ENCODE peak calls at places on chromosomes 6 and 20, in seven cellular contexts. K is body of pancreas, F is H1, T is uterus, D is tibial artery, Y is A673, P is SK-N-SH. S is an unnamed sample.
A peak's percentile ranks its signal among the peaks of the same experiment; 100 is the strongest.

GRCh38 chr6:161095916-161096315 is 104.3 kb downstream of the MAP3K4 start:
- DNase-seq in K (no peak), F (no peak), T (no peak), D (no peak), Y (no peak), P (no peak), S (no peak)

GRCh38 chr20:50690562-50690978 is 772 bp downstream of the RIPOR3 start:
- DNase-seq in K (no peak), F (peak; percentile 50), T (no peak), D (no peak), Y (peak; percentile 65), P (no peak), S (no peak)

GRCh38 chr20:62327726-62328495 is 25.1 kb downstream of the ADRM1 start:
- DNase-seq in K (no peak), F (no peak), T (no peak), D (no peak), Y (no peak), P (no peak), S (no peak)

GRCh38 chr20:1391640-1392442 is 1.0 kb downstream of the FKBP1A start:
- DNase-seq in K (no peak), F (no peak), T (no peak), D (no peak), Y (peak; percentile 51), P (peak; percentile 38), S (no peak)

GRCh38 chr6:70172252-70172651 is 130.6 kb downstream of the COL9A1 start:
- DNase-seq in K (no peak), F (no peak), T (no peak), D (no peak), Y (no peak), P (no peak), S (no peak)

GRCh38 chr6:133428299-133428698 is 187.1 kb downstream of the EYA4 start:
- DNase-seq in K (no peak), F (no peak), T (no peak), D (no peak), Y (no peak), P (no peak), S (no peak)

GRCh38 chr6:117352466-117353081 is 73.2 kb downstream of the ROS1 start:
- DNase-seq in K (no peak), F (no peak), T (no peak), D (no peak), Y (peak; percentile 1), P (no peak), S (no peak)

GRCh38 chr6:31822038-31822821 is 5.3 kb upstream of the HSPA1B start:
- DNase-seq in K (peak; percentile 94), F (peak; percentile 74), T (peak; percentile 94), D (peak; percentile 90), Y (peak; percentile 72), P (peak; percentile 69), S (peak; percentile 89)

GRCh38 chr20:58950603-58951002 is 30.5 kb upstream of the NELFCD start:
- DNase-seq in K (no peak), F (no peak), T (no peak), D (no peak), Y (no peak), P (no peak), S (no peak)

GRCh38 chr20:61736751-61737310 is 328.9 kb downstream of the TAF4 start:
- DNase-seq in K (no peak), F (no peak), T (no peak), D (no peak), Y (no peak), P (no peak), S (no peak)

GRCh38 chr6:81906709-81907204 is 154.3 kb upstream of the TENT5A start:
- DNase-seq in K (no peak), F (no peak), T (no peak), D (no peak), Y (no peak), P (no peak), S (no peak)

GRCh38 chr6:28269492-28269891 is 2.5 kb downstream of the ZSCAN26 start:
- DNase-seq in K (no peak), F (no peak), T (no peak), D (no peak), Y (peak; percentile 57), P (no peak), S (no peak)

GRCh38 chr6:113433506-113433991 is 423.6 kb upstream of the MARCKS start:
- DNase-seq in K (peak; percentile 55), F (no peak), T (peak; percentile 55), D (peak; percentile 79), Y (peak; percentile 37), P (no peak), S (peak; percentile 28)

GRCh38 chr20:63432577-63433061 is 39.8 kb downstream of the KCNQ2 start:
- DNase-seq in K (no peak), F (peak; percentile 76), T (no peak), D (no peak), Y (no peak), P (peak; percentile 77), S (no peak)

GRCh38 chr20:46350201-46350985 is 42.1 kb upstream of the CDH22 start:
- DNase-seq in K (no peak), F (no peak), T (no peak), D (no peak), Y (peak; percentile 80), P (no peak), S (peak; percentile 51)

GRCh38 chr20:50572922-50573777 is 63.0 kb downstream of the PTPN1 start:
- DNase-seq in K (no peak), F (no peak), T (no peak), D (peak; percentile 84), Y (peak; percentile 56), P (peak; percentile 69), S (no peak)

GRCh38 chr6:153616506-153616905 is 422.5 kb upstream of the OPRM1 start:
- DNase-seq in K (no peak), F (no peak), T (no peak), D (no peak), Y (no peak), P (no peak), S (no peak)

GRCh38 chr6:20978176-20978614 is 443.9 kb downstream of the CDKAL1 start:
- DNase-seq in K (no peak), F (no peak), T (no peak), D (no peak), Y (peak; percentile 10), P (no peak), S (no peak)

GRCh38 chr20:31739550-31739863 is 417 bp downstream of the TPX2 start:
- DNase-seq in K (no peak), F (no peak), T (no peak), D (no peak), Y (no peak), P (no peak), S (no peak)

GRCh38 chr6:134003542-134003951 is 48.9 kb downstream of the SLC2A12 start:
- DNase-seq in K (no peak), F (no peak), T (no peak), D (no peak), Y (no peak), P (no peak), S (no peak)

GRCh38 chr20:48295966-48296421 is 510.7 kb upstream of the SULF2 start:
- DNase-seq in K (no peak), F (no peak), T (no peak), D (no peak), Y (no peak), P (no peak), S (no peak)

GRCh38 chr20:48292806-48293205 is 507.5 kb upstream of the SULF2 start:
- DNase-seq in K (no peak), F (no peak), T (no peak), D (no peak), Y (no peak), P (no peak), S (no peak)

GRCh38 chr20:48294196-48294595 is 508.9 kb upstream of the SULF2 start:
- DNase-seq in K (no peak), F (no peak), T (no peak), D (no peak), Y (no peak), P (no peak), S (no peak)

GRCh38 chr20:48294942-48295341 is 509.7 kb upstream of the SULF2 start:
- DNase-seq in K (no peak), F (no peak), T (no peak), D (no peak), Y (no peak), P (no peak), S (no peak)

GRCh38 chr20:48295445-48295903 is 510.2 kb upstream of the SULF2 start:
- DNase-seq in K (peak; percentile 27), F (no peak), T (peak; percentile 64), D (no peak), Y (peak; percentile 56), P (no peak), S (no peak)
- TF ChIP-seq CTCF in K (peak; percentile 34), F (peak; percentile 57), T (peak; percentile 41), D (peak; percentile 21), Y (peak; percentile 23), P (peak; percentile 62), S (no peak)

GRCh38 chr6:112269979-112270378 is 15.6 kb upstream of the LAMA4 start:
- DNase-seq in K (no peak), F (no peak), T (no peak), D (no peak), Y (no peak), P (no peak), S (no peak)
- H3K27ac ChIP-seq in K (no peak overlapping the region), F (no peak overlapping the region), T (peak overlapping the region; percentile 73), D (no peak overlapping the region), Y (no peak overlapping the region), P (no peak overlapping the region), S (no peak overlapping the region)

DNA sequence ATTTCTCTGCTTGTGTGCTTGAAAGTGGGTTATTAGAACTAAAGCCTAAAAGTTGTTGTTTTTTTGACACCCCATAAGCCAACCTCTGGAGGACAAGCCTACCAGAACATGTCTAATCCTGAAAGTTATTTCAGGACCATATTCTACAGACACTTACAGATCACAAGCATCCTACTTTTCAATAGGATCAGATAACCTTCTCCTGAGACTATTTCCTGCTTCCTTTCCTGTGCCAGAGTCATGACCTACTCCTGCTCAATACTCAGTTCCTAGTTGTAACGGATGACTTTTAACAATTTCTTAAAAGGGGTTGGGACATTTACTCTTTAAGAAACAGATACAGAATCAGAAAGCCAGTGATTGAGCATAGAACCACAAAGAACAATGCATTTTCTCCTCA is 5.3 kb upstream of the FILIP1 start:
- DNase-seq in K (no peak), F (no peak), T (no peak), D (no peak), Y (peak; percentile 18), P (no peak), S (no peak)
- H3K4me1 ChIP-seq in K (peaks cover 18% of the 10 kb centered on the region), F (no peaks in the 10 kb centered on the region), T (no peaks in the 10 kb centered on the region), D (no peaks in the 10 kb centered on the region), Y (peaks cover 27% of the 10 kb centered on the region), P (no peaks in the 10 kb centered on the region), S (no peaks in the 10 kb centered on the region)

DNA sequence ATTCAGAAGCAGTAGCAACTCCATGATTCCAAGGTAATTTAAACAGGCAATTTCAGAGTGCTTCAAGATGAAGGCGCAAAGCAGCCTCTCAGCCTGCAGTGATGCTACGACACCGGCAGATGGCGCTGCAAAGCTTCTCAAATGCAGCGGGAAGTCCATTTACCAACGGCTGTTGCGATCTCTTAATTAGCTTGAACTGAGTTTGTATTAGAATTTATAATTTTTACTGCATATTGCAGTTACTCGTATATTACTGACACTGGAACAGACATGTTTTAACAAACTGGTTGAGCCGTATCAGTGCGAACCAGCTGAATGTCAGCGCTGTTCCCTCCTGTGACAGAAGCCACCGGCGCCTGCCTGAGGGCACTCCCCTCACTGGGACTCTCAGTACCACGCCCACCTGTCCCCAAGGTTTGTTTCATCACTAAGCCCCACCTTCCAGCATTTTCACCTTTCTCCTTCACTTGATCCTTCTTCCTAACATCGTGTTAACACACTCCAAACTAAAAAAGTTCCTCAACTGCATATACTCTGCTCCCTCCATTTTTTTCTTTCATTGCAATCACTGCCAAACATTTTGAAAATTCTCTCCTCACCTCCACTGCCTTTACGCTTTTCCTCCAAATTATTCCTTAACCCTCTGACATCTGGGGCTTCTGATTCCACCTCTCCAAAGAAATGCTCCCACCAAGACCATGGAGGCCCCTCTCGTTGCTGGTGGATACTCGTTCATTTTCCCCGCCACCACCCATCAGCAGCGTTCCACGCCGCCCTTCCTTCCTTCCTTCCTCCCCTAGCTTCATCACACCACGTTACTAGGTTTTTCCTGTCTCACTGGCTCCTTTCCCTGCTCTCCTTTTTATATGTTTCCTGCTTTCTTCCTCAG is 14.5 kb downstream of the GNL1 start:
- DNase-seq in K (peak; percentile 77), F (peak; percentile 87), T (peak; percentile 77), D (peak; percentile 65), Y (peak; percentile 85), P (peak; percentile 66), S (peak; percentile 86)
- TF ChIP-seq CTCF in K (peak; percentile 92), F (peak; percentile 97), T (peak; percentile 94), D (peak; percentile 88), Y (peak; percentile 99), P (peak; percentile 99), S (peak; percentile 87)